ENCODE peak calls at places on chromosomes 7 and 10, in nine cellular contexts. R is GM23248, G is fibroblast of lung, O is mammary epithelial cell, D is neuronal stem cell, Z is colonic mucosa, X is HepG2, A is IMR-90, C is HCT116. K is an unnamed sample.

GRCh38 chr7:92830532-92831110 is 5.8 kb downstream of the CDK6 start:
- DNase-seq in R (peak; percentile 16), G (peak; percentile 27), O (no peak), D (no peak), Z (no peak), X (no peak), A (peak; percentile 46), C (no peak), K (no peak)

GRCh38 chr10:27256299-27256698 is 15.7 kb upstream of the ACBD5 start:
- DNase-seq in R (no peak), G (no peak), O (no peak), D (no peak), Z (no peak), X (no peak), A (no peak), C (no peak), K (no peak)

GRCh38 chr7:95493247-95493646 is 7.5 kb downstream of the ASB4 start:
- DNase-seq in R (peak; percentile 35), G (peak; percentile 29), O (peak; percentile 35), D (no peak), Z (no peak), X (no peak), A (peak; percentile 35), C (no peak), K (no peak)

GRCh38 chr10:35535136-35535535 is 70.0 kb upstream of the GJD4 start:
- DNase-seq in R (no peak), G (no peak), O (no peak), D (no peak), Z (no peak), X (no peak), A (no peak), C (no peak), K (no peak)

GRCh38 chr7:36201122-36201723 is 48.2 kb downstream of the EEPD1 start:
- DNase-seq in R (no peak), G (no peak), O (no peak), D (no peak), Z (no peak), X (no peak), A (no peak), C (no peak), K (no peak)

GRCh38 chr10:95742529-95742884 is 13.5 kb upstream of the ENTPD1 start:
- DNase-seq in R (no peak), G (peak; percentile 16), O (no peak), D (no peak), Z (peak; percentile 70), X (peak; percentile 87), A (peak; percentile 5), C (no peak), K (no peak)

GRCh38 chr7:139544645-139545044 is 21.2 kb downstream of the CLEC2L start:
- DNase-seq in R (no peak), G (no peak), O (no peak), D (no peak), Z (no peak), X (no peak), A (no peak), C (no peak), K (no peak)

GRCh38 chr7:67821116-67821515 is 824.5 kb downstream of the TYW1 start:
- DNase-seq in R (peak; percentile 22), G (peak; percentile 61), O (no peak), D (no peak), Z (no peak), X (no peak), A (no peak), C (no peak), K (no peak)

GRCh38 chr7:158357106-158357897 is 230.3 kb downstream of the PTPRN2 start:
- DNase-seq in R (no peak), G (no peak), O (no peak), D (no peak), Z (no peak), X (no peak), A (no peak), C (no peak), K (peak; percentile 38)

GRCh38 chr10:26453850-26454249 is 15.7 kb downstream of the APBB1IP start:
- DNase-seq in R (no peak), G (no peak), O (no peak), D (no peak), Z (no peak), X (no peak), A (no peak), C (no peak), K (no peak)

GRCh38 chr10:92714872-92715271 is 25.1 kb downstream of the HHEX start:
- DNase-seq in R (no peak), G (no peak), O (no peak), D (no peak), Z (no peak), X (no peak), A (no peak), C (no peak), K (no peak)

GRCh38 chr10:76576276-76576962 is 1061.2 kb downstream of the KCNMA1 start:
- DNase-seq in R (peak; percentile 90), G (peak; percentile 40), O (peak; percentile 22), D (no peak), Z (no peak), X (no peak), A (peak; percentile 76), C (no peak), K (peak; percentile 18)

GRCh38 chr10:132549416-132549815 is 11.8 kb downstream of the INPP5A start:
- DNase-seq in R (no peak), G (no peak), O (no peak), D (no peak), Z (no peak), X (no peak), A (no peak), C (no peak), K (no peak)

GRCh38 chr7:101626069-101626671 is 2.9 kb downstream of the MYL10 start:
- DNase-seq in R (no peak), G (no peak), O (no peak), D (no peak), Z (no peak), X (no peak), A (no peak), C (no peak), K (peak; percentile 71)

GRCh38 chr7:154984601-154985188 is 18.2 kb downstream of the PAXIP1 start:
- DNase-seq in R (peak; percentile 34), G (peak; percentile 14), O (no peak), D (no peak), Z (no peak), X (no peak), A (no peak), C (no peak), K (no peak)

GRCh38 chr7:27677912-27678612 is 15.4 kb upstream of the HIBADH start:
- DNase-seq in R (peak; percentile 95), G (peak; percentile 91), O (peak; percentile 96), D (no peak), Z (peak; percentile 38), X (peak; percentile 83), A (peak; percentile 96), C (peak; percentile 87), K (no peak)

GRCh38 chr10:119441151-119441821 is 101.2 kb downstream of the RGS10 start:
- DNase-seq in R (peak; percentile 96), G (peak; percentile 84), O (peak; percentile 26), D (no peak), Z (no peak), X (no peak), A (peak; percentile 79), C (no peak), K (no peak)

GRCh38 chr7:42053834-42054233 is 183.2 kb downstream of the GLI3 start:
- DNase-seq in R (peak; percentile 19), G (no peak), O (no peak), D (no peak), Z (no peak), X (no peak), A (peak; percentile 15), C (no peak), K (no peak)

GRCh38 chr7:131188367-131189339 is 139.0 kb upstream of the MKLN1 start:
- DNase-seq in R (peak; percentile 99), G (peak; percentile 98), O (peak; percentile 99), D (no peak), Z (no peak), X (peak; percentile 28), A (peak; percentile 98), C (peak; percentile 93), K (peak; percentile 54)
- H3K27ac ChIP-seq in R (peak overlapping the region; percentile 89), G (peak overlapping the region; percentile 83), O (peak overlapping the region; percentile 84), D (no peak overlapping the region), Z (no peak overlapping the region), X (no peak overlapping the region), A (peak overlapping the region; percentile 27), C (peak overlapping the region; percentile 87), K (no peak overlapping the region)

GRCh38 chr10:32057041-32057372 is 782 bp upstream of the KIF5B start:
- DNase-seq in R (peak; percentile 16), G (no peak), O (no peak), D (no peak), Z (no peak), X (no peak), A (no peak), C (no peak), K (no peak)
- H3K9ac ChIP-seq in R (peak overlapping the region; percentile 89), G (no peak overlapping the region), O (peak overlapping the region; percentile 88), D (no peak overlapping the region), Z (peak overlapping the region; percentile 96), X (peak overlapping the region; percentile 93), A (peak overlapping the region; percentile 79), C (peak overlapping the region; percentile 86), K (no peak overlapping the region)

GRCh38 chr10:73172867-73173266 is 4.9 kb downstream of the FAM149B1 start:
- DNase-seq in R (no peak), G (no peak), O (no peak), D (no peak), Z (no peak), X (no peak), A (no peak), C (no peak), K (no peak)
- H3K4me3 ChIP-seq in R (no peak overlapping the region), G (no peak overlapping the region), O (no peak overlapping the region), D (no peak overlapping the region), Z (no peak overlapping the region), X (no peak overlapping the region), A (no peak overlapping the region), C (no peak overlapping the region), K (no peak overlapping the region)

GRCh38 chr7:32070051-32070405 is 179 bp downstream of the PDE1C start:
- DNase-seq in R (peak; percentile 42), G (no peak), O (peak; percentile 51), D (no peak), Z (no peak), X (no peak), A (no peak), C (no peak), K (no peak)

GRCh38 chr7:32070406-32071360 is at the start of gene PDE1C:
- DNase-seq in R (peak; percentile 60), G (no peak), O (peak; percentile 42), D (peak; percentile 21), Z (no peak), X (no peak), A (peak; percentile 19), C (no peak), K (peak; percentile 80)

GRCh38 chr7:32071466-32072091 is 1.4 kb upstream of the PDE1C start:
- DNase-seq in R (no peak), G (no peak), O (no peak), D (no peak), Z (no peak), X (no peak), A (no peak), C (no peak), K (peak; percentile 53)

GRCh38 chr7:32073533-32073932 is 3.3 kb upstream of the PDE1C start:
- DNase-seq in R (no peak), G (peak; percentile 8), O (no peak), D (no peak), Z (no peak), X (no peak), A (no peak), C (no peak), K (no peak)

DNA sequence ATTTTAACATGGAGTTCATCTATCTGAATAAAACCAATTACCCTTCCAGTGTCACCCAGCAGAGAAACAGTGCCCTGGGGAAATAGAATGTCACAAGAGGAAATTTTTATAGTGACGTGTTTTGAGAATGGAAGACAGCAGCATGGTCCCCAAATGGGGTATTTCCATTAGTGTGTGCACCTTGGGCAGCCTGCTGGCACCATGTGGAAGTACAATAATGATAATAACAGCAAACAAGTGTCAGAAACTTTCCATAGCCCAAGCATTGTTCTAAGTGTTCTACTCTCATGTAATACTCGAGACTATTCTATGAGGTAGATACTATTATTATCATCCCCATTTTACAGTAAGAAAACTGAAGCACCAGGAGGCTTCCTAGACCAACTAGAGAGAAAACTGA is 2.2 kb upstream of the PDE1C start:
- DNase-seq in R (no peak), G (no peak), O (no peak), D (no peak), Z (no peak), X (no peak), A (no peak), C (no peak), K (no peak)
- H3K27ac ChIP-seq in R (no peak overlapping the region), G (no peak overlapping the region), O (no peak overlapping the region), D (no peak overlapping the region), Z (no peak overlapping the region), X (no peak overlapping the region), A (no peak overlapping the region), C (no peak overlapping the region), K (no peak overlapping the region)